ENCODE peak calls at places on chromosomes 16 and 17, in six cellular contexts. D is K562, N is transverse colon, U is A549, Z is ovary, X is stomach. E is an unnamed sample. For H3K4me1, the result is how much of the 10 kb centered on the place peaks cover.

GRCh38 chr17:19508327-19508867 is 25.3 kb upstream of the SLC47A1 start:
- DNase-seq in D (peak), N (peak), U (peak), Z (peak), X (no peak), E (no peak)

GRCh38 chr16:48206594-48207242 is 37.4 kb upstream of the LONP2 start:
- DNase-seq in D (no peak), N (no peak), U (no peak), Z (no peak), X (no peak), E (no peak)

GRCh38 chr17:700504-701094 is 14.0 kb downstream of the VPS53 start:
- DNase-seq in D (peak), N (no peak), U (peak), Z (no peak), X (no peak), E (no peak)

GRCh38 chr16:77430360-77430759 is 4.5 kb downstream of the ADAMTS18 start:
- DNase-seq in D (no peak), N (no peak), U (no peak), Z (no peak), X (no peak), E (no peak)

GRCh38 chr16:67993207-67994036 is 5.9 kb downstream of the DPEP2 start:
- DNase-seq in D (peak), N (peak), U (peak), Z (peak), X (peak), E (peak)

GRCh38 chr16:1495281-1496262 is 2.4 kb downstream of the TELO2 start:
- DNase-seq in D (peak), N (no peak), U (no peak), Z (no peak), X (no peak), E (peak)

GRCh38 chr17:29369831-29370735 is 20.1 kb upstream of the TAOK1 start:
- DNase-seq in D (peak), N (peak), U (peak), Z (peak), X (peak), E (no peak)

GRCh38 chr17:28612936-28613872 is 781 bp downstream of the RSKR start:
- DNase-seq in D (peak), N (peak), U (peak), Z (no peak), X (peak), E (no peak)

GRCh38 chr16:86072328-86073102 is 173.6 kb downstream of the IRF8 start:
- DNase-seq in D (peak), N (peak), U (peak), Z (peak), X (peak), E (no peak)

GRCh38 chr16:27572711-27573110 is 22.8 kb downstream of the KATNIP start:
- DNase-seq in D (no peak), N (no peak), U (no peak), Z (no peak), X (no peak), E (no peak)

GRCh38 chr17:45046536-45047125 is 4.8 kb downstream of the DCAKD start:
- DNase-seq in D (no peak), N (no peak), U (peak), Z (no peak), X (no peak), E (no peak)

GRCh38 chr17:45050680-45051059 is 762 bp downstream of the DCAKD start:
- DNase-seq in D (peak), N (peak), U (peak), Z (no peak), X (no peak), E (no peak)

GRCh38 chr17:45048795-45049563 is 2.5 kb downstream of the DCAKD start:
- DNase-seq in D (no peak), N (no peak), U (peak), Z (no peak), X (no peak), E (no peak)

GRCh38 chr17:45051060-45051719 is at the start of gene DCAKD:
- DNase-seq in D (peak), N (peak), U (peak), Z (peak), X (peak), E (peak)

GRCh38 chr17:45052052-45052772 is 780 bp upstream of the DCAKD start:
- DNase-seq in D (peak), N (peak), U (no peak), Z (peak), X (peak), E (peak)
- TF ChIP-seq POLR2A in D (peak), N (peak), U (peak), Z (peak), X (no peak), E (no peak)

DNA sequence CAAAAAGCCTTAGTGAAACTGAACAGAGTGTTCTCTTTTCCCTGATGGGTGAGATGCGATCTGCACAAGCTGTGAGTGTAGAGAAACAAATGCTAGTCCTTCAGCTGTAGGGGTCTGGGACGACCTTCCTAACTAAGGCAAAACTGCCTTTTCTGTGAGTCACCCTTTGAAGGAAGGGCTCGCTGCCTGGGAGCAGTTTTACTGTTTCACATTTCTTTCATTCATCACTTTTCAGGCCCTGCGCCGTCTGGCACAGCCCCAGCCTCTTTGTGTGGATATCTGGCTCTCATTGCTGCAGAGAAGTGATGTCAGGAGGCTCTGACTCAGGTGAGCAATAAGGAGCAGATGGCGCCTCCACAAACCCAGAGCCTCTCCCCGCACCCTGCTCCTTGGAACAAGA is 57.4 kb downstream of the HS3ST3A1 start:
- DNase-seq in D (no peak), N (peak), U (no peak), Z (peak), X (no peak), E (no peak)
- TF ChIP-seq EP300 in D (no peak), N (no peak), U (no peak), Z (no peak), X (no peak), E (no peak)

DNA sequence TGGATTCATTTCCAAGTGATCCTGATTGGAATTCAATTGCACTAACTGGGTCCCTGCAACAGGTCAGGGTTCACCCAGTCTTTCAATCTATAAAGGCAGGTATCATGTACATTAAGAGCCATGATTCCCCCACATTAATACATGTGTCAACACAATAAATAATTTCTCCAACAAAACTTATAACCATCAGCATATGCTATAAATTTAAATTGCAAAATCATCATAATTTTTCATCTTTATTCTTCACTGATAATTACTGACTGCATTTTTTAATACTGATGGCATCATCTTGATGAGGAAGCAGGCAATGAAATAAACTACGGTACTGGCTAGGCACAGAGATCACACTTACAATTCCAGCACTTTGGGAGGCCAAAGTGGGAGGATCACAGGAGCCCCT is 59.4 kb downstream of the ZFHX3 start:
- DNase-seq in D (no peak), N (no peak), U (no peak), Z (no peak), X (no peak), E (no peak)
- H3K4me1 ChIP-seq in D (under half), N (under half), U (half or more), Z (under half), X (under half), E (half or more)

GRCh38 chr16:13552960-13553257 is 367.0 kb upstream of the ERCC4 start:
- DNase-seq in D (no peak), N (no peak), U (no peak), Z (no peak), X (no peak), E (no peak)
- TF ChIP-seq POLR2A in D (no peak), N (no peak), U (no peak), Z (no peak), X (no peak), E (no peak)

DNA sequence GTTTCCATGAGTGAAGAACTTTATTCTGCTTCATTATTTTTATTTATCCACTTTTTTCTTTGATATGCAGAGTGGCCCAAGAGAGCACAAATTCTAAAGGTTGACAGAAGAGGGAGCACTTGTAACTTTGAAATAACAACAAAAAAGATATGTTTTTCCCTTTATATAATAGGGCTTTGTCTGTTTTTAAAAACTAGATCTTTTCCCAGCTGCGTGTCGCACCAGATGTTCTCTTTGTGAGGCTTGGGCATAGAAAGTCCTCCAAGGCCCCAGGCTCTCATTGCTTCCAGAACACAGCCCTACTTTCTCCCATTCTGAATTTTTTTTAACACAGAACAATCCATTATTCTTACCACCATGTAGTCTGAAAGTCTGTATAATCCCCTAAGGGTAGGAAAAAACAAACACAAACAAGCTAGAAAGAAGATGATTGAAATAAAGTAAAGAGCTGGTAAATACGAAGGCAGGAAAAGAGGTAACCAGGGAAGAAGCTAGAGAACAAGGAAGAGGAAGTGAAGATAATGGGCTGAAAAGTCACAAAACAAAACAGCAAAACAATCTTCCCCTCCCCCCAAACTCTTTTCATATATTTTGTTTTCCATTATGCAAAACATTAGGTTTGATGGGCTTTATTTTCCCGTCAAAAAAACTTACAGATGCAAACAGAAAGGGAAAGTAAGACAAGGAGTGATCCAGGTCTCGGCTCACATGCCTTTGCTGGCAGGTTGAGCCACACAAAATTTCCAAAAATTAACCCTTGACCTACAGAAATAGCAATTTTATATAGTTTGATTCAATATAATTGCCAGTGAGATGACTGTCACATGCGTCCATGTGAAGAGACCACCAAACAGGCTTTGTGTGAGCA is 160.3 kb downstream of the ABCA8 start:
- DNase-seq in D (no peak), N (no peak), U (no peak), Z (no peak), X (no peak), E (no peak)
- TF ChIP-seq EP300 in D (no peak), N (no peak), U (no peak), Z (no peak), X (no peak), E (no peak)

GRCh38 chr17:46151762-46152161 is 41.5 kb downstream of the KANSL1 start:
- DNase-seq in D (no peak), N (no peak), U (no peak), Z (no peak), X (no peak), E (no peak)

GRCh38 chr17:46148247-46148646 is 45.0 kb downstream of the KANSL1 start:
- DNase-seq in D (no peak), N (no peak), U (no peak), Z (no peak), X (no peak), E (no peak)

GRCh38 chr17:46152423-46152822 is 40.8 kb downstream of the KANSL1 start:
- DNase-seq in D (no peak), N (no peak), U (no peak), Z (no peak), X (no peak), E (no peak)

GRCh38 chr17:46147167-46147749 is 46.0 kb downstream of the KANSL1 start:
- DNase-seq in D (no peak), N (no peak), U (no peak), Z (no peak), X (no peak), E (no peak)

DNA sequence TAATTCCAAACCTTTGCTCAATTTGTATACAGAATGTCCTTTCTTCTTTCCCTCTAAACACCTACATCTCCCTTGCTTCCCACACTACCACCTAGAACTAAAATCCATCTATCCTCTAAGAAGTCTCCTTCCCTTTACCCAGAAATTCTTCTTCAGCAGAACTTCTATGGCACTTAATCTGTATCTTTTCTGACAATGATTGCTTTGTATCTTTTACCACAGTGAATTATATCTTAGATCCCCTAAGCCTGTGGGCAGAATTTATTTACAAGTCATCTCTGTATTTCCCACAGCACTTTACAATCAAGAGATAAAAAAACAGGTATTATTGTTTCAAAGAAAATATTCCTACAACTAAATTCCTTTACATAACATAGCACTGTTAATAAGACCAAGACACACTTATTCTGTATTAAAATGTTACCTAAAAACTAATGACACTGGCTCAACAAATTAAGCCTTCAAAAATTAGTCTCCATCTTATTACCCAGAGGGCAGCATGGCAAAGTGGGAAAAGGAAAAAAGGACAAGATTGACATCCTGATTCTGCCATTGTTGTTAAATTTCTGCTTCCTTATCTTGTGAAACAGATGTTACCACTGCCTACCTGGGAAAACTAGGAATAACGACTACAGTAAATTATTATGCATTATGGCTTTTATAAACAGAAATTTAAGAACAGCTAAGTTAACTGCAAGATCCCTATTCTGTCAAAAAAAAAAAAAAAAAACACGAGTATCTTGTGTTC is 42.8 kb downstream of the KANSL1 start:
- DNase-seq in D (peak), N (no peak), U (no peak), Z (no peak), X (no peak), E (no peak)
- H3K4me1 ChIP-seq in D (under half), N (half or more), U (half or more), Z (under half), X (under half), E (half or more)

GRCh38 chr16:11916524-11917285 is 949 bp upstream of the GSPT1 start:
- DNase-seq in D (peak), N (peak), U (peak), Z (no peak), X (peak), E (no peak)

GRCh38 chr16:11914210-11914758 is 1.5 kb downstream of the GSPT1 start:
- DNase-seq in D (no peak), N (no peak), U (no peak), Z (no peak), X (no peak), E (no peak)

GRCh38 chr16:11915644-11916523 is at the start of gene GSPT1:
- DNase-seq in D (peak), N (peak), U (peak), Z (peak), X (peak), E (peak)

GRCh38 chr16:11913425-11914079 is 2.2 kb downstream of the GSPT1 start:
- DNase-seq in D (no peak), N (no peak), U (no peak), Z (no peak), X (no peak), E (no peak)

DNA sequence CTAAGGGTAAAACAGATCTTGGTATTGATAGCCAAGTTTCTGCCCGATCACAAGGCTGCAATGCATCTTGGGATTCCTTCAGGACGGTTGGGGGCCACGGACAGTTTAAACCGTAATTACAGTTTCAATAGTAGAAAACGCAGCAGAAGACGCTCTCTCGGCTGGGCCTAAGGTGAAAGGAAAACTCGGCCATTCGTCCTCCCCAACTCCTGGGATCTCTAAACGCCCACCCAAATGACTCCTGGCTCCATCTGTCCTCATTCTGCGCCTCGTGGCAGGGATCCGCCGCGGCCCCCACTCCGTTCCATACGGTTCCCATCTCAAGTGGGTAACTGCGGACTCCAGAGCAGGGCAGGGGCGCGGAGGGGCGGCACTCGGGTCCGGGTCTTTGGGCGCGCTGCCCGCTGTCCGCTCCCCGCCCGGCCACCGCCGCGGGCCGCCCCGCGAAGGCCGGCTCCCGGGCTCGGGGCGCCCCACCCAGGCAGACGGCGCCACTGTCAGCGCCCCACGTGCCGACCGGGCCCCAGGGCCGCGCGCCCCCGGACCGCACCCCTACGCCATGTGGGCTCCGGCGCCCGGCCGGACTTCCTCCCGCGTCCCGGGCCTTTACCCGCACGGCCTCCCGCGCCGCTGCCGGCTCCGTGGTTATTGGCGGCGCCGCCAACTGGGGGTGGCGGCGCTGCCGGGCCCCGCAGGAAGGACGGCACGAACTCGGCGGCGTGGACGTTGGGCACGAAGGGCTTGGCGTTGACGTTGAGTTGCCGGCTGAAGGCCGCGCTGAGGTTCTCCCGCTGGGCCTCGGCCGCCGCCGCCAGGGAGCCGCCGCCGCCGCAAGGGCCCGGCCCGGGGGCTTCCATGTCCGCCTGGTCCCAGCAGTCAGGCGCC is 755 bp downstream of the GSPT1 start:
- DNase-seq in D (peak), N (peak), U (no peak), Z (no peak), X (peak), E (no peak)
- TF ChIP-seq POLR2A in D (peak), N (no peak), U (no peak), Z (no peak), X (no peak), E (no peak)

E was measured in suprapubic skin.